ENCODE peak calls at places on chromosomes 13 and 19, in eight cellular contexts. O is colonic mucosa; G is AG10803; M is activated naive CD4-positive, alpha-beta T cell; K is pancreas; N is upper lobe of right lung; Z is NCI-H1105; J is stimulated activated CD8-positive, alpha-beta memory T cell treated with anti-CD3 and anti-CD28 coated beads, Interleukin-4, amount 100 ng/mL, for 4 hours. S is an unnamed sample.

GRCh38 chr19:15287496-15287895 is 44.8 kb downstream of the BRD4 start:
- DNase-seq in O (no peak), G (no peak), M (no peak), K (no peak), N (no peak), Z (no peak), J (no peak), S (no peak)

GRCh38 chr13:39023761-39024160 is 14.1 kb downstream of the PROSER1 start:
- DNase-seq in O (peak), G (no peak), M (no peak), K (no peak), N (no peak), Z (no peak), J (no peak), S (no peak)

GRCh38 chr13:25380741-25381324 is 9.1 kb downstream of the ATP8A2 start:
- DNase-seq in O (no peak), G (no peak), M (no peak), K (no peak), N (no peak), Z (no peak), J (no peak), S (no peak)

GRCh38 chr13:51804295-51805172 is 571 bp upstream of the DHRS12 start:
- DNase-seq in O (peak), G (no peak), M (peak), K (no peak), N (no peak), Z (no peak), J (no peak), S (no peak)

GRCh38 chr13:98797456-98797855 is 45.0 kb upstream of the SLC15A1 start:
- DNase-seq in O (no peak), G (no peak), M (no peak), K (no peak), N (no peak), Z (no peak), J (no peak), S (no peak)

GRCh38 chr19:33394723-33395560 is 21.4 kb downstream of the CEBPG start:
- DNase-seq in O (no peak), G (peak), M (no peak), K (peak), N (no peak), Z (no peak), J (no peak), S (peak)

GRCh38 chr19:48999481-49000325 is 6.0 kb downstream of the RUVBL2 start:
- DNase-seq in O (peak), G (peak), M (no peak), K (no peak), N (no peak), Z (no peak), J (no peak), S (peak)

GRCh38 chr13:30091035-30091434 is 216.3 kb downstream of the KATNAL1 start:
- DNase-seq in O (no peak), G (no peak), M (no peak), K (no peak), N (no peak), Z (no peak), J (no peak), S (no peak)

GRCh38 chr19:28963481-28964245 is 249.3 kb downstream of the UQCRFS1 start:
- DNase-seq in O (no peak), G (peak), M (no peak), K (no peak), N (no peak), Z (no peak), J (no peak), S (no peak)

GRCh38 chr19:2627319-2627829 is 75.1 kb downstream of the GNG7 start:
- DNase-seq in O (no peak), G (peak), M (no peak), K (peak), N (peak), Z (no peak), J (no peak), S (peak)

GRCh38 chr19:38891791-38892190 is 7.6 kb downstream of the SIRT2 start:
- DNase-seq in O (no peak), G (no peak), M (no peak), K (no peak), N (no peak), Z (no peak), J (no peak), S (no peak)

GRCh38 chr19:10346509-10346908 is 7.1 kb upstream of the ICAM3 start:
- DNase-seq in O (no peak), G (no peak), M (no peak), K (no peak), N (peak), Z (no peak), J (no peak), S (no peak)

GRCh38 chr19:42313096-42313839 is at the start of gene TMEM145:
- DNase-seq in O (no peak), G (peak), M (no peak), K (peak), N (no peak), Z (peak), J (no peak), S (peak)

GRCh38 chr13:29021311-29021710 is 201.2 kb downstream of the MTUS2 start:
- DNase-seq in O (no peak), G (no peak), M (no peak), K (no peak), N (no peak), Z (no peak), J (no peak), S (no peak)

GRCh38 chr19:50422397-50423278 is 3.9 kb downstream of the SPIB start:
- DNase-seq in O (no peak), G (no peak), M (no peak), K (no peak), N (no peak), Z (no peak), J (no peak), S (no peak)

GRCh38 chr19:17605761-17606745 is 50.6 kb downstream of the COLGALT1 start:
- DNase-seq in O (peak), G (peak), M (peak), K (peak), N (peak), Z (peak), J (peak), S (peak)

GRCh38 chr13:82010780-82011179 is 1669.9 kb upstream of the SPRY2 start:
- DNase-seq in O (no peak), G (no peak), M (no peak), K (no peak), N (no peak), Z (no peak), J (no peak), S (no peak)

GRCh38 chr19:10520652-10521318 is 3.5 kb upstream of the S1PR5 start:
- DNase-seq in O (no peak), G (no peak), M (no peak), K (peak), N (no peak), Z (no peak), J (no peak), S (no peak)

GRCh38 chr13:35699805-35700204 is 223.3 kb upstream of the MAB21L1 start:
- DNase-seq in O (no peak), G (peak), M (no peak), K (no peak), N (no peak), Z (no peak), J (no peak), S (no peak)

GRCh38 chr19:51467864-51468544 is 9.8 kb upstream of the SIGLEC8 start:
- DNase-seq in O (no peak), G (no peak), M (no peak), K (no peak), N (no peak), Z (no peak), J (no peak), S (no peak)

GRCh38 chr19:6739884-6740588 is 556 bp downstream of the TRIP10 start:
- DNase-seq in O (no peak), G (no peak), M (no peak), K (peak), N (peak), Z (no peak), J (no peak), S (peak)

GRCh38 chr19:33143897-33144405 is 12.0 kb downstream of the WDR88 start:
- DNase-seq in O (peak), G (peak), M (peak), K (peak), N (peak), Z (peak), J (peak), S (peak)

GRCh38 chr19:42345191-42345812 is 19.9 kb downstream of the MEGF8 start:
- DNase-seq in O (no peak), G (peak), M (no peak), K (no peak), N (no peak), Z (no peak), J (no peak), S (no peak)

GRCh38 chr13:87089391-87089790 is 581.8 kb upstream of the SLITRK5 start:
- DNase-seq in O (no peak), G (peak), M (no peak), K (no peak), N (no peak), Z (no peak), J (no peak), S (no peak)

GRCh38 chr19:18951721-18952281 is 10.8 kb upstream of the HOMER3 start:
- DNase-seq in O (no peak), G (peak), M (no peak), K (no peak), N (no peak), Z (no peak), J (no peak), S (no peak)

GRCh38 chr19:3821857-3822364 is 35.7 kb upstream of the MATK start:
- DNase-seq in O (peak), G (peak), M (peak), K (peak), N (peak), Z (no peak), J (peak), S (peak)

GRCh38 chr19:49423985-49424303 is 703 bp upstream of the PTH2 start:
- DNase-seq in O (no peak), G (no peak), M (no peak), K (no peak), N (no peak), Z (no peak), J (no peak), S (no peak)

GRCh38 chr19:43524922-43525835 is 1.8 kb downstream of the ETHE1 start:
- DNase-seq in O (peak), G (peak), M (no peak), K (no peak), N (peak), Z (no peak), J (no peak), S (peak)

GRCh38 chr19:55678121-55678671 is 3.2 kb downstream of the EPN1 start:
- DNase-seq in O (no peak), G (no peak), M (no peak), K (peak), N (no peak), Z (no peak), J (no peak), S (no peak)

GRCh38 chr13:111629933-111630332 is 309.5 kb downstream of the TEX29 start:
- DNase-seq in O (no peak), G (no peak), M (no peak), K (no peak), N (no peak), Z (peak), J (no peak), S (no peak)

GRCh38 chr19:39308531-39309304 is 11.9 kb downstream of the LRFN1 start:
- DNase-seq in O (peak), G (no peak), M (no peak), K (no peak), N (no peak), Z (no peak), J (no peak), S (peak)

GRCh38 chr13:99361197-99361596 is 54.0 kb upstream of the GPR183 start:
- DNase-seq in O (no peak), G (no peak), M (no peak), K (no peak), N (no peak), Z (no peak), J (no peak), S (no peak)

GRCh38 chr13:34469212-34469983 is 472.7 kb upstream of the NBEA start:
- DNase-seq in O (no peak), G (no peak), M (no peak), K (no peak), N (no peak), Z (peak), J (no peak), S (no peak)

GRCh38 chr19:46495789-46496099 is at the start of gene PNMA8B:
- DNase-seq in O (peak), G (peak), M (no peak), K (peak), N (peak), Z (peak), J (no peak), S (no peak)

GRCh38 chr19:6723108-6723618 is 2.7 kb upstream of the C3 start:
- DNase-seq in O (no peak), G (peak), M (no peak), K (peak), N (peak), Z (no peak), J (no peak), S (no peak)

GRCh38 chr19:10421240-10421948 is 1.1 kb downstream of the PDE4A start:
- DNase-seq in O (no peak), G (no peak), M (no peak), K (no peak), N (no peak), Z (no peak), J (no peak), S (no peak)

GRCh38 chr13:96112936-96113335 is 23.0 kb downstream of the HS6ST3 start:
- DNase-seq in O (no peak), G (no peak), M (no peak), K (no peak), N (no peak), Z (no peak), J (no peak), S (no peak)

GRCh38 chr13:64158910-64159309 is 2743.3 kb upstream of the PCDH20 start:
- DNase-seq in O (no peak), G (peak), M (no peak), K (no peak), N (no peak), Z (no peak), J (no peak), S (no peak)

GRCh38 chr19:40962460-40962961 is 28.6 kb upstream of the CYP2B6 start:
- DNase-seq in O (no peak), G (peak), M (no peak), K (no peak), N (no peak), Z (no peak), J (no peak), S (no peak)

GRCh38 chr13:28338742-28339141 is 156.2 kb downstream of the FLT1 start:
- DNase-seq in O (no peak), G (no peak), M (no peak), K (no peak), N (no peak), Z (no peak), J (no peak), S (no peak)

S was measured in small intestine.